ENCODE peak calls at places on chromosomes 5 and 9, in four cellular contexts. C is prostate gland, I is GM12878, B is sigmoid colon. L is an unnamed sample. For H3K4me1, the result is how much of the 10 kb centered on the place peaks cover.

GRCh38 chr5:79030663-79031480 is 38.6 kb downstream of the DMGDH start:
- DNase-seq in C (no peak), I (no peak), B (no peak), L (no peak)

GRCh38 chr5:98474802-98475201 is 298.7 kb upstream of the RGMB start:
- DNase-seq in C (no peak), I (no peak), B (no peak), L (no peak)

GRCh38 chr9:131704195-131704983 is 35.5 kb downstream of the RAPGEF1 start:
- DNase-seq in C (no peak), I (no peak), B (no peak), L (no peak)

GRCh38 chr9:97963232-97963631 is 19.9 kb upstream of the ANP32B start:
- DNase-seq in C (no peak), I (no peak), B (no peak), L (no peak)

GRCh38 chr5:38809388-38810359 is 36.1 kb upstream of the OSMR start:
- DNase-seq in C (peak), I (no peak), B (peak), L (no peak)

GRCh38 chr5:140351609-140352334 is 5.4 kb upstream of the HBEGF start:
- DNase-seq in C (peak), I (no peak), B (no peak), L (no peak)

GRCh38 chr5:132054031-132054696 is 6.3 kb upstream of the IL3 start:
- DNase-seq in C (peak), I (no peak), B (no peak), L (peak)

GRCh38 chr9:105475302-105475701 is 27.5 kb downstream of the FSD1L start:
- DNase-seq in C (no peak), I (no peak), B (no peak), L (no peak)

GRCh38 chr9:114087721-114088120 is 9.6 kb upstream of the AMBP start:
- DNase-seq in C (no peak), I (no peak), B (peak), L (no peak)

GRCh38 chr9:5553211-5553610 is 42.9 kb downstream of the PDCD1LG2 start:
- DNase-seq in C (no peak), I (no peak), B (no peak), L (no peak)

GRCh38 chr9:81543695-81544094 is 145.7 kb downstream of the TLE1 start:
- DNase-seq in C (no peak), I (no peak), B (no peak), L (no peak)

GRCh38 chr9:91483189-91483691 is 59.6 kb upstream of the NFIL3 start:
- DNase-seq in C (no peak), I (no peak), B (no peak), L (no peak)

GRCh38 chr5:156399323-156399722 is 72.4 kb downstream of the SGCD start:
- DNase-seq in C (no peak), I (no peak), B (no peak), L (no peak)

GRCh38 chr9:127154390-127155191 is 32.2 kb upstream of the ANGPTL2 start:
- DNase-seq in C (no peak), I (peak), B (peak), L (no peak)

GRCh38 chr9:130461218-130461630 is 16.5 kb downstream of the ASS1 start:
- DNase-seq in C (peak), I (no peak), B (peak), L (no peak)

GRCh38 chr5:35785601-35786085 is 71.0 kb upstream of the IL7R start:
- DNase-seq in C (no peak), I (no peak), B (no peak), L (no peak)

GRCh38 chr5:35316611-35317307 is 86.5 kb upstream of the PRLR start:
- DNase-seq in C (no peak), I (no peak), B (no peak), L (no peak)

GRCh38 chr5:139481122-139481533 is 1.4 kb downstream of the STING1 start:
- DNase-seq in C (peak), I (no peak), B (peak), L (no peak)

GRCh38 chr5:165029471-165029870 is 1524.1 kb downstream of the MAT2B start:
- DNase-seq in C (no peak), I (no peak), B (no peak), L (no peak)

GRCh38 chr9:131398204-131398603 is 4.3 kb downstream of the PRRC2B start:
- DNase-seq in C (peak), I (peak), B (no peak), L (no peak)

GRCh38 chr9:126515001-126515872 is 98.5 kb upstream of the LMX1B start:
- DNase-seq in C (no peak), I (no peak), B (peak), L (no peak)

GRCh38 chr5:6674421-6674820 is 38.8 kb upstream of the TENT4A start:
- DNase-seq in C (no peak), I (no peak), B (no peak), L (no peak)

GRCh38 chr9:16133556-16134227 is 580.8 kb downstream of the CCDC171 start:
- DNase-seq in C (peak), I (no peak), B (no peak), L (peak)

GRCh38 chr9:132451276-132451675 is 41.3 kb downstream of the CFAP77 start:
- DNase-seq in C (no peak), I (no peak), B (no peak), L (no peak)

GRCh38 chr5:2575292-2575691 is 176.2 kb downstream of the IRX2 start:
- DNase-seq in C (no peak), I (no peak), B (no peak), L (no peak)

GRCh38 chr9:75953218-75953617 is 62.7 kb downstream of the PCSK5 start:
- DNase-seq in C (no peak), I (no peak), B (no peak), L (no peak)

GRCh38 chr9:26462213-26462612 is 430.4 kb downstream of the CAAP1 start:
- DNase-seq in C (no peak), I (no peak), B (no peak), L (no peak)

GRCh38 chr9:69180670-69181069 is 6.6 kb downstream of the TJP2 start:
- DNase-seq in C (peak), I (no peak), B (no peak), L (no peak)

GRCh38 chr5:130893003-130893402 is 272.1 kb downstream of the HINT1 start:
- DNase-seq in C (no peak), I (no peak), B (no peak), L (no peak)

GRCh38 chr5:180798193-180798592 is 4.4 kb downstream of the MGAT1 start:
- DNase-seq in C (no peak), I (no peak), B (no peak), L (peak)

GRCh38 chr5:178322736-178323540 is 90.3 kb upstream of the PHYKPL start:
- DNase-seq in C (no peak), I (no peak), B (peak), L (no peak)

GRCh38 chr5:57488308-57488955 is 5.8 kb upstream of the ACTBL2 start:
- DNase-seq in C (no peak), I (no peak), B (no peak), L (no peak)

GRCh38 chr5:143170104-143170503 is 233.4 kb downstream of the NR3C1 start:
- DNase-seq in C (no peak), I (no peak), B (no peak), L (no peak)

GRCh38 chr5:177588413-177588909 is 3.5 kb upstream of the TMED9 start:
- DNase-seq in C (no peak), I (no peak), B (no peak), L (no peak)

GRCh38 chr5:106454651-106455415 is 1215.9 kb downstream of the EFNA5 start:
- DNase-seq in C (no peak), I (no peak), B (no peak), L (no peak)

GRCh38 chr5:55604611-55605067 is 69.9 kb upstream of the PLPP1 start:
- DNase-seq in C (no peak), I (no peak), B (peak), L (no peak)

GRCh38 chr9:82939451-82939850 is 123.5 kb downstream of the RASEF start:
- DNase-seq in C (no peak), I (no peak), B (no peak), L (no peak)

GRCh38 chr9:76987594-76988200 is 31.8 kb upstream of the FOXB2 start:
- DNase-seq in C (no peak), I (peak), B (no peak), L (no peak)
- TF ChIP-seq CTCF in C (peak), I (peak), B (peak), L (no peak)

DNA sequence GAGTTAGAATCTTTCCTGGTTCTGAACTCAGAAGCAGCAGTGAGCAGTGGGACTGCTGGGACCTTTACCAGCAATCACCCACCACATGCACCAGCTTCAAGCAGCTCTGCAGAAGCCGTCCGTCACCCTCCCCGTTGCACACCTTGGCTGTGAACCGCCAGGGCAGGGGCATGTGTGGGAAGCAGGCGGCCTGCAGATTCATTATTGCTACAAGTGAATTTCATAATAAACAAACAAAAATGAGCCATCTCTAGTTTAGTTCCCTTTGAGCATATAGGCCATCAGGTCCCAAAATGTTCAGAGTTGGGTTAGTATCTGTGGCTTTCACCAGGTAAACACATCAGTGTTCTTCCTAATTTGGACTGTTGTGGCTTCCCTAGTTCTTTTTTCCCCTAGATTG is 17.5 kb downstream of the PALM2AKAP2 start:
- DNase-seq in C (no peak), I (no peak), B (no peak), L (no peak)
- H3K4me1 ChIP-seq in C (under half), I (under half), B (under half), L (under half)

GRCh38 chr9:136903041-136903554 is 16.8 kb downstream of the TRAF2 start:
- DNase-seq in C (no peak), I (no peak), B (no peak), L (no peak)

GRCh38 chr9:136900988-136901515 is 14.7 kb downstream of the TRAF2 start:
- DNase-seq in C (no peak), I (no peak), B (no peak), L (no peak)

GRCh38 chr9:136900556-136900955 is 14.2 kb downstream of the TRAF2 start:
- DNase-seq in C (no peak), I (no peak), B (no peak), L (no peak)

GRCh38 chr9:136901516-136902258 is 15.4 kb downstream of the TRAF2 start:
- DNase-seq in C (peak), I (peak), B (no peak), L (no peak)

GRCh38 chr9:136902259-136902821 is 16.0 kb downstream of the TRAF2 start:
- DNase-seq in C (peak), I (peak), B (peak), L (no peak)
- TF ChIP-seq POLR2AphosphoS5 in C (peak), I (peak), B (no peak), L (peak)

GRCh38 chr9:123488683-123489321 is 132.8 kb downstream of the CRB2 start:
- DNase-seq in C (no peak), I (no peak), B (peak), L (no peak)

GRCh38 chr9:123487944-123488343 is 131.9 kb downstream of the CRB2 start:
- DNase-seq in C (no peak), I (no peak), B (peak), L (no peak)

GRCh38 chr9:123493627-123494026 is 137.6 kb downstream of the CRB2 start:
- DNase-seq in C (no peak), I (no peak), B (peak), L (no peak)
- TF ChIP-seq CTCF in C (no peak), I (no peak), B (no peak), L (no peak)

GRCh38 chr5:133889271-133889905 is 79.0 kb downstream of the C5orf15 start:
- DNase-seq in C (no peak), I (no peak), B (peak), L (no peak)
- H3K4me1 ChIP-seq in C (under half), I (under half), B (under half), L (under half)

DNA sequence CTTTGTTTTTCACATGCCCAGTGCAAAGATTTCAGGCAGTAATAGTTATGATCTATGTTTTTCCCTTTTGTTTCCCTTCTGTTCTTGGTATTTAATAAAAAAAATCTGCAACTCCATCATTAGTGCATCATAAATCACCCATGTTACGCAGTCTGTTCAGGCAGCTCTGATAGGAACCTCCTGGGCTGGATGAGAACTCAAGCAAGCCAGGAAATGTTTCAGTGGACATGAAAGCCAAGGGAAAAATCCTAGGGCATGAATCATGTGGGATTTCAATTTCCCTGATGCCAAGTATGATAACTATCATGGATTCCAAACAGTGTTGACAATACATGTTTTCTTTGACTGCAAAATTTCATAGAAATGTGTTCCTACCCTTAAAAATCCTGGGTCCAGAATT is 119.7 kb upstream of the TARS1 start:
- DNase-seq in C (no peak), I (no peak), B (peak), L (peak)
- TF ChIP-seq POLR2AphosphoS5 in C (peak), I (no peak), B (peak), L (peak)

GRCh38 chr5:127072861-127073846 is at the start of gene C5orf63:
- DNase-seq in C (peak), I (peak), B (peak), L (no peak)
- TF ChIP-seq CTCF in C (peak), I (no peak), B (peak), L (no peak)

DNA sequence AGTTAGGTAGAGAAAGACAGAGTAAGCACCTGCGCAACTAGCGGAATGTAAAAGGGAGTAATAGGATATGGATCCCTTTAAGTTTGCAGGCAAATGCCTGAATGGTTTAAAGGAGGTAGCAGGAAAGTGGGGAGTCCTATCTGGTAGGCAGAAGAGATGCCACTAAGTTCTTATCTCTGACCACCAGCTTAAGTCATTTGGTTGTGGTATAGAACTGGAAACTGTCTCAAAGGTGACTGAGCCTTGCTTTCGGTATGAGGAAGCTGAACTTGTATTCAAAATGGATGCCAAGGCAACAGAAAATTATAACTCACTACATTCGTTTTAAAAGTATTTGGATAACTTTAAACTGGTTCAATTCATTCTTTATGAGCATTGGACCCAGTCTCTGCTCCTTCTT is 475.6 kb downstream of the DMRTA1 start:
- DNase-seq in C (no peak), I (no peak), B (no peak), L (no peak)
- H3K4me1 ChIP-seq in C (under half), I (under half), B (under half), L (under half)